ENCODE peak calls at places on chromosomes 12 and 14, in seven cellular contexts. T, Q, S, G, Z, N and C are unnamed samples.
A peak's percentile ranks its signal among the peaks of the same experiment; 100 is the strongest.

GRCh38 chr12:98883231-98883630 is 238.1 kb downstream of the APAF1 start:
- DNase-seq in T (no peak), Q (no peak), S (no peak), G (no peak), Z (no peak), N (no peak), C (no peak)

GRCh38 chr12:356276-356988 is 32.7 kb downstream of the KDM5A start:
- DNase-seq in T (peak; percentile 9), Q (no peak), S (no peak), G (no peak), Z (no peak), N (no peak), C (no peak)

GRCh38 chr12:26425587-26426260 is 230.4 kb downstream of the SSPN start:
- DNase-seq in T (no peak), Q (no peak), S (no peak), G (no peak), Z (no peak), N (no peak), C (no peak)

GRCh38 chr14:82354126-82354525 is 820.5 kb upstream of the SEL1L start:
- DNase-seq in T (no peak), Q (no peak), S (no peak), G (no peak), Z (no peak), N (no peak), C (no peak)

GRCh38 chr12:107126688-107127481 is 33.5 kb upstream of the CRY1 start:
- DNase-seq in T (peak; percentile 56), Q (no peak), S (no peak), G (no peak), Z (no peak), N (no peak), C (no peak)

GRCh38 chr14:95943699-95944098 is 67.1 kb downstream of the TUNAR start:
- DNase-seq in T (peak; percentile 44), Q (no peak), S (no peak), G (no peak), Z (no peak), N (no peak), C (no peak)

GRCh38 chr12:105992849-105993740 is 145.7 kb downstream of the NUAK1 start:
- DNase-seq in T (no peak), Q (no peak), S (no peak), G (peak; percentile 72), Z (no peak), N (no peak), C (no peak)

GRCh38 chr14:23561873-23562821 is 5.4 kb downstream of the AP1G2 start:
- DNase-seq in T (no peak), Q (no peak), S (peak; percentile 61), G (peak; percentile 85), Z (no peak), N (no peak), C (no peak)

GRCh38 chr14:48584031-48584430 is 908.6 kb upstream of the MDGA2 start:
- DNase-seq in T (no peak), Q (no peak), S (no peak), G (no peak), Z (no peak), N (no peak), C (no peak)

GRCh38 chr12:114529956-114530355 is 124.0 kb upstream of the TBX5 start:
- DNase-seq in T (no peak), Q (no peak), S (no peak), G (no peak), Z (no peak), N (no peak), C (no peak)

GRCh38 chr12:58915634-58916033 is 4.7 kb downstream of the LRIG3 start:
- DNase-seq in T (no peak), Q (peak; percentile 40), S (no peak), G (peak; percentile 90), Z (peak; percentile 52), N (peak; percentile 66), C (no peak)

GRCh38 chr12:51430196-51430895 is 5.7 kb downstream of the SLC4A8 start:
- DNase-seq in T (no peak), Q (peak; percentile 40), S (no peak), G (no peak), Z (no peak), N (no peak), C (no peak)

GRCh38 chr14:100709252-100709955 is 17.3 kb upstream of the DLK1 start:
- DNase-seq in T (no peak), Q (no peak), S (no peak), G (no peak), Z (no peak), N (no peak), C (no peak)

GRCh38 chr14:84425968-84426367 is 1104.0 kb upstream of the FLRT2 start:
- DNase-seq in T (no peak), Q (no peak), S (no peak), G (no peak), Z (no peak), N (no peak), C (no peak)

GRCh38 chr14:84421611-84422010 is 1108.3 kb upstream of the FLRT2 start:
- DNase-seq in T (no peak), Q (no peak), S (no peak), G (no peak), Z (no peak), N (no peak), C (no peak)

DNA sequence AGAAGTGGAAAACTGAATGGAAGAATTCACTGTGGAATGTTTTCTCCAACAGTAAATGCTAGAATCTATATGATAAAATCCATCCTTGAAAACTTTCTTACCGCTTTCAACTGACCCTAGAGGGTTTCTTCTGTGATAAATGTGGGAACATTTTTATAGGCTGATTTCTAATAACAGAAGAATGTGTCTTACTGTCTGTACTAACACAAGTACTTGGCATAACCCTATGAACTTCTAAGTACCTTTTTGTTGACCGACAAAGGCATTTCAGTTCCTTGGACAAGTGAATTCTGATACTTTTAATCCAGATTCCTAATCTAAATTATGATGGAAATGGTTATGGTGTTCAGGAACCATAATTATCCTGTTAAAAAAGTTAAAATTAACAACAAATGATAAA is 1109.7 kb upstream of the FLRT2 start:
- DNase-seq in T (no peak), Q (no peak), S (no peak), G (no peak), Z (no peak), N (no peak), C (no peak)
- H3K9me3 ChIP-seq in T (no peaks in the 10 kb centered on the region), Q (no peaks in the 10 kb centered on the region), S (no peaks in the 10 kb centered on the region), G (peaks cover 2% of the 10 kb centered on the region), Z (no peaks in the 10 kb centered on the region), N (no peaks in the 10 kb centered on the region), C (peaks cover 36% of the 10 kb centered on the region)

DNA sequence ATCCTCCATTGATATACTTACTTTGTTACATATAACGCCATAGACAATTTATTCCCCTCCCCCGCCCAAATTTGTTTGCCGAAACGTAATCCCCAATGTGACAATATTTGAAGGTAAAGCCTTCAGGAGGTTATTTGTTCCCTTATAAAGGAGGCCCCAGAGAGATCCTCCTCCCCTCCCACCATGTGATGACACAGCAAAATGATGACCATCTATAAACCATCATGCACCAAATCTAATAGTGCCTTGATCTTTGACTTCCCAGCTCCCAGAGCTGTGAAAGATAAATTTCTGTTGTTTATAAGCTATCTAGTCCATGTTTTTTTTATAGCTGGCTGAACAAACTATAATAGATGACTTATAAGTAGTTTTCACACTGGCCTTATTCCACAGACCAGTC is 122.2 kb downstream of the PTPRO start:
- DNase-seq in T (no peak), Q (no peak), S (no peak), G (no peak), Z (no peak), N (no peak), C (no peak)
- TF ChIP-seq POLR2AphosphoS5 in T (no peak), Q (no peak), S (no peak), G (no peak), Z (no peak), N (no peak), C (no peak)

GRCh38 chr12:132344601-132345000 is 15.2 kb upstream of the GALNT9 start:
- DNase-seq in T (no peak), Q (no peak), S (no peak), G (no peak), Z (no peak), N (no peak), C (no peak)

GRCh38 chr12:132345126-132345525 is 15.7 kb upstream of the GALNT9 start:
- DNase-seq in T (no peak), Q (no peak), S (no peak), G (no peak), Z (no peak), N (no peak), C (no peak)

GRCh38 chr12:132344181-132344580 is 14.8 kb upstream of the GALNT9 start:
- DNase-seq in T (no peak), Q (no peak), S (no peak), G (no peak), Z (no peak), N (no peak), C (no peak)

GRCh38 chr12:132346496-132347470 is 17.4 kb upstream of the GALNT9 start:
- DNase-seq in T (no peak), Q (no peak), S (no peak), G (no peak), Z (no peak), N (no peak), C (no peak)

GRCh38 chr12:132345555-132346200 is 16.3 kb upstream of the GALNT9 start:
- DNase-seq in T (no peak), Q (no peak), S (no peak), G (no peak), Z (no peak), N (no peak), C (no peak)
- H3K27me3 ChIP-seq in T (peaks cover 84% of the 10 kb centered on the region), Q (peaks cover 63% of the 10 kb centered on the region), S (peaks cover 73% of the 10 kb centered on the region), G (no peaks in the 10 kb centered on the region), Z (peaks cover 8% of the 10 kb centered on the region), N (no peaks in the 10 kb centered on the region), C (peaks cover 56% of the 10 kb centered on the region)

GRCh38 chr12:83472772-83473171 is 786.1 kb downstream of the TMTC2 start:
- DNase-seq in T (no peak), Q (no peak), S (no peak), G (no peak), Z (no peak), N (no peak), C (no peak)

GRCh38 chr12:83476006-83476405 is 789.3 kb downstream of the TMTC2 start:
- DNase-seq in T (no peak), Q (no peak), S (no peak), G (no peak), Z (no peak), N (no peak), C (no peak)

GRCh38 chr12:83473408-83474095 is 786.8 kb downstream of the TMTC2 start:
- DNase-seq in T (no peak), Q (no peak), S (no peak), G (no peak), Z (no peak), N (no peak), C (no peak)

GRCh38 chr12:83472350-83472749 is 785.6 kb downstream of the TMTC2 start:
- DNase-seq in T (no peak), Q (no peak), S (no peak), G (no peak), Z (no peak), N (no peak), C (no peak)

GRCh38 chr12:83474369-83474768 is 787.7 kb downstream of the TMTC2 start:
- DNase-seq in T (no peak), Q (no peak), S (no peak), G (no peak), Z (no peak), N (no peak), C (no peak)
- H3K9me3 ChIP-seq in T (no peaks in the 10 kb centered on the region), Q (no peaks in the 10 kb centered on the region), S (no peaks in the 10 kb centered on the region), G (no peaks in the 10 kb centered on the region), Z (no peaks in the 10 kb centered on the region), N (no peaks in the 10 kb centered on the region), C (no peaks in the 10 kb centered on the region)